ENCODE peak calls at places on chromosome 6, in six cellular contexts. One of them, this sample, is unnamed.

GRCh38 chr6:100865525-100865924 is 15.6 kb downstream of the ASCC3 start:
- DNase-seq in H54: no peak
- DNase-seq in effector CD8-positive, alpha-beta T cell: no peak
- DNase-seq in KG1: no peak
- DNase-seq in NCI-H510A treated with DMSO at 0.1 percent for 48 hours: no peak
- DNase-seq in EL: no peak
- DNase-seq in this sample: no peak

GRCh38 chr6:3165631-3166534 is 8.5 kb upstream of the TUBB2A start:
- DNase-seq in EL: peak; percentile 67
- DNase-seq in KG1: no peak
- DNase-seq in effector CD8-positive, alpha-beta T cell: no peak
- DNase-seq in H54: no peak
- DNase-seq in NCI-H510A treated with DMSO at 0.1 percent for 48 hours: no peak
- DNase-seq in this sample: no peak

GRCh38 chr6:82131441-82131840 is 116.1 kb downstream of the IBTK start:
- DNase-seq in effector CD8-positive, alpha-beta T cell: no peak
- DNase-seq in NCI-H510A treated with DMSO at 0.1 percent for 48 hours: no peak
- DNase-seq in KG1: no peak
- DNase-seq in H54: no peak
- DNase-seq in EL: no peak
- DNase-seq in this sample: no peak

GRCh38 chr6:97813881-97814280 is 530.9 kb upstream of the MMS22L start:
- DNase-seq in H54: no peak
- DNase-seq in KG1: no peak
- DNase-seq in EL: no peak
- DNase-seq in NCI-H510A treated with DMSO at 0.1 percent for 48 hours: no peak
- DNase-seq in effector CD8-positive, alpha-beta T cell: no peak
- DNase-seq in this sample: no peak

GRCh38 chr6:132430110-132430509 is 28.8 kb upstream of the MOXD1 start:
- DNase-seq in effector CD8-positive, alpha-beta T cell: no peak
- DNase-seq in H54: no peak
- DNase-seq in KG1: no peak
- DNase-seq in EL: no peak
- DNase-seq in NCI-H510A treated with DMSO at 0.1 percent for 48 hours: no peak
- DNase-seq in this sample: no peak

GRCh38 chr6:27314046-27314445 is 2.0 kb upstream of the POM121L2 start:
- DNase-seq in NCI-H510A treated with DMSO at 0.1 percent for 48 hours: no peak
- DNase-seq in EL: no peak
- DNase-seq in H54: no peak
- DNase-seq in effector CD8-positive, alpha-beta T cell: no peak
- DNase-seq in KG1: no peak
- DNase-seq in this sample: no peak

GRCh38 chr6:46014054-46014453 is 1.6 kb downstream of the CLIC5 start:
- DNase-seq in effector CD8-positive, alpha-beta T cell: no peak
- DNase-seq in H54: no peak
- DNase-seq in KG1: no peak
- DNase-seq in EL: no peak
- DNase-seq in NCI-H510A treated with DMSO at 0.1 percent for 48 hours: no peak
- DNase-seq in this sample: no peak

GRCh38 chr6:21691685-21692346 is 98.3 kb downstream of the SOX4 start:
- DNase-seq in effector CD8-positive, alpha-beta T cell: no peak
- DNase-seq in NCI-H510A treated with DMSO at 0.1 percent for 48 hours: no peak
- DNase-seq in EL: no peak
- DNase-seq in KG1: no peak
- DNase-seq in H54: no peak
- DNase-seq in this sample: no peak

GRCh38 chr6:150212745-150213144 is 69.9 kb downstream of the PPP1R14C start:
- DNase-seq in NCI-H510A treated with DMSO at 0.1 percent for 48 hours: peak; percentile 41
- DNase-seq in effector CD8-positive, alpha-beta T cell: no peak
- DNase-seq in EL: no peak
- DNase-seq in KG1: no peak
- DNase-seq in H54: no peak
- DNase-seq in this sample: peak; percentile 33

GRCh38 chr6:38460216-38460615 is 179.5 kb downstream of the BTBD9 start:
- DNase-seq in EL: no peak
- DNase-seq in effector CD8-positive, alpha-beta T cell: no peak
- DNase-seq in KG1: no peak
- DNase-seq in H54: no peak
- DNase-seq in NCI-H510A treated with DMSO at 0.1 percent for 48 hours: no peak
- DNase-seq in this sample: no peak

This sample was measured in DMS153.